ENCODE peak calls at places on chromosomes 16 and 17, in six cellular contexts. S is left kidney; E is NCI-H1092; H is activated naive CD8-positive, alpha-beta T cell treated with anti-CD3 and anti-CD28 coated beads, Interleukin-2, amount 50 U/mL, for 24 hours; K is fibroblast of lung; I is NAMALWA. B is an unnamed sample.

GRCh38 chr17:63447688-63448005 is 1.5 kb upstream of the CYB561 start:
- DNase-seq in S (no peak), E (peak), H (no peak), K (no peak), I (no peak), B (no peak)

GRCh38 chr17:60311936-60312335 is 80.0 kb downstream of the USP32 start:
- DNase-seq in S (no peak), E (no peak), H (no peak), K (peak), I (no peak), B (no peak)

GRCh38 chr17:7929158-7930029 is at the start of gene KCNAB3:
- DNase-seq in S (peak), E (peak), H (peak), K (peak), I (peak), B (no peak)

GRCh38 chr17:40553694-40554534 is 11.4 kb downstream of the CCR7 start:
- DNase-seq in S (no peak), E (peak), H (peak), K (peak), I (no peak), B (no peak)

GRCh38 chr17:29176500-29177351 is 3.5 kb downstream of the MYO18A start:
- DNase-seq in S (peak), E (peak), H (peak), K (peak), I (peak), B (no peak)

GRCh38 chr17:81287155-81287554 is 8.0 kb downstream of the SLC38A10 start:
- DNase-seq in S (peak), E (no peak), H (no peak), K (no peak), I (no peak), B (no peak)

GRCh38 chr17:41544935-41545334 is 16.8 kb upstream of the KRT19 start:
- DNase-seq in S (no peak), E (no peak), H (no peak), K (no peak), I (no peak), B (no peak)

GRCh38 chr16:86834451-86835035 is 256.2 kb downstream of the FOXL1 start:
- DNase-seq in S (peak), E (no peak), H (no peak), K (peak), I (no peak), B (peak)

GRCh38 chr17:58557981-58558380 is 43.5 kb upstream of the MTMR4 start:
- DNase-seq in S (no peak), E (no peak), H (no peak), K (no peak), I (no peak), B (no peak)

GRCh38 chr16:67246081-67246944 is 968 bp downstream of the FHOD1 start:
- DNase-seq in S (peak), E (no peak), H (peak), K (peak), I (peak), B (peak)

GRCh38 chr16:51818342-51818944 is 667.4 kb upstream of the SALL1 start:
- DNase-seq in S (peak), E (peak), H (peak), K (peak), I (peak), B (peak)

GRCh38 chr17:9644910-9645751 is at the start of gene USP43:
- DNase-seq in S (peak), E (no peak), H (peak), K (no peak), I (no peak), B (peak)

GRCh38 chr16:49690778-49691177 is 165.1 kb downstream of the ZNF423 start:
- DNase-seq in S (no peak), E (no peak), H (no peak), K (no peak), I (no peak), B (no peak)

GRCh38 chr16:85137323-85138072 is 25.2 kb upstream of the CIBAR2 start:
- DNase-seq in S (peak), E (no peak), H (no peak), K (peak), I (no peak), B (no peak)

GRCh38 chr16:69861276-69862030 is 89.7 kb upstream of the CLEC18A start:
- DNase-seq in S (peak), E (peak), H (no peak), K (peak), I (no peak), B (no peak)

GRCh38 chr16:19872935-19873334 is 11.7 kb downstream of the GPRC5B start:
- DNase-seq in S (no peak), E (no peak), H (no peak), K (no peak), I (no peak), B (no peak)

GRCh38 chr17:50689956-50690886 is 17.5 kb downstream of the ANKRD40 start:
- DNase-seq in S (peak), E (no peak), H (no peak), K (peak), I (no peak), B (peak)

GRCh38 chr17:6677946-6678345 is 26.4 kb downstream of the C17orf100 start:
- DNase-seq in S (no peak), E (no peak), H (no peak), K (no peak), I (no peak), B (no peak)

GRCh38 chr17:7475764-7476422 is 3.5 kb downstream of the ZBTB4 start:
- DNase-seq in S (no peak), E (no peak), H (no peak), K (peak), I (no peak), B (no peak)

GRCh38 chr17:59373879-59374495 is 42.5 kb downstream of the YPEL2 start:
- DNase-seq in S (no peak), E (no peak), H (no peak), K (peak), I (no peak), B (no peak)

GRCh38 chr16:35525979-35526590 is 2066.7 kb downstream of the TP53TG3F start:
- DNase-seq in S (no peak), E (no peak), H (no peak), K (no peak), I (no peak), B (no peak)

GRCh38 chr17:43405861-43406260 is 7.1 kb downstream of the ARL4D start:
- DNase-seq in S (no peak), E (no peak), H (no peak), K (no peak), I (no peak), B (no peak)

GRCh38 chr16:3472878-3473595 is 22.3 kb downstream of the C16orf90 start:
- DNase-seq in S (no peak), E (no peak), H (no peak), K (peak), I (no peak), B (peak)

GRCh38 chr16:28549301-28549899 is 4.3 kb upstream of the SGF29 start:
- DNase-seq in S (peak), E (no peak), H (no peak), K (peak), I (peak), B (peak)

GRCh38 chr16:74862743-74863244 is 88.2 kb upstream of the FA2H start:
- DNase-seq in S (peak), E (peak), H (peak), K (peak), I (peak), B (peak)

GRCh38 chr17:40526668-40527067 is 25.2 kb upstream of the TNS4 start:
- DNase-seq in S (no peak), E (no peak), H (no peak), K (peak), I (no peak), B (no peak)

GRCh38 chr16:73082608-73083007 is 34.7 kb upstream of the ZFHX3 start:
- DNase-seq in S (no peak), E (no peak), H (no peak), K (peak), I (no peak), B (peak)

GRCh38 chr16:3074860-3075545 is 9.6 kb downstream of the IL32 start:
- DNase-seq in S (no peak), E (no peak), H (peak), K (no peak), I (peak), B (no peak)

GRCh38 chr16:30185683-30186421 is 2.5 kb downstream of the CORO1A start:
- DNase-seq in S (no peak), E (no peak), H (peak), K (no peak), I (peak), B (no peak)